ENCODE peak calls at places on chromosomes 5 and 9, in six cellular contexts. X, O, F, T, U and M are unnamed samples.

GRCh38 chr5:151685749-151686672 is 704 bp downstream of the SPARC start:
- DNase-seq in X (no peak), O (no peak), F (no peak), T (no peak), U (peak), M (no peak)

GRCh38 chr5:66658516-66658915 is 62.3 kb downstream of the MAST4 start:
- DNase-seq in X (no peak), O (no peak), F (no peak), T (no peak), U (no peak), M (no peak)

GRCh38 chr9:35306281-35306680 is 144.5 kb downstream of the UNC13B start:
- DNase-seq in X (peak), O (no peak), F (no peak), T (peak), U (no peak), M (no peak)

GRCh38 chr5:149486726-149487635 is 64.3 kb downstream of the CSNK1A1 start:
- DNase-seq in X (peak), O (no peak), F (no peak), T (peak), U (peak), M (no peak)

GRCh38 chr5:122458278-122458872 is 146.3 kb downstream of the SNCAIP start:
- DNase-seq in X (peak), O (no peak), F (no peak), T (peak), U (no peak), M (no peak)

GRCh38 chr9:126788631-126789349 is 16.1 kb upstream of the ZBTB43 start:
- DNase-seq in X (peak), O (no peak), F (no peak), T (no peak), U (no peak), M (no peak)

GRCh38 chr9:129262261-129262660 is 84.2 kb upstream of the IER5L start:
- DNase-seq in X (no peak), O (no peak), F (no peak), T (no peak), U (no peak), M (no peak)

GRCh38 chr9:82560457-82560904 is 502.5 kb downstream of the RASEF start:
- DNase-seq in X (no peak), O (no peak), F (no peak), T (no peak), U (no peak), M (no peak)